ENCODE peak calls at places on chromosomes 5 and 9, in four cellular contexts. M, E, Z and H are unnamed samples.

GRCh38 chr5:143200781-143201398 is 202.6 kb downstream of the NR3C1 start:
- DNase-seq in M (no peak), E (no peak), Z (peak), H (peak)

GRCh38 chr5:169691473-169691872 is 54.4 kb downstream of the DOCK2 start:
- DNase-seq in M (no peak), E (no peak), Z (no peak), H (no peak)

GRCh38 chr5:45162974-45163373 is 354.2 kb downstream of the MRPS30 start:
- DNase-seq in M (no peak), E (no peak), Z (no peak), H (no peak)

GRCh38 chr5:141878186-141878770 is at the start of gene PCDH1:
- DNase-seq in M (no peak), E (peak), Z (peak), H (no peak)

GRCh38 chr9:126505697-126506346 is 107.9 kb upstream of the LMX1B start:
- DNase-seq in M (no peak), E (no peak), Z (no peak), H (no peak)

GRCh38 chr5:21802869-21803490 is 1050.2 kb downstream of the CDH12 start:
- DNase-seq in M (peak), E (no peak), Z (peak), H (no peak)

GRCh38 chr5:179241764-179242370 is 103.4 kb downstream of the ADAMTS2 start:
- DNase-seq in M (no peak), E (peak), Z (no peak), H (peak)

GRCh38 chr5:126499742-126500396 is 76.7 kb downstream of the GRAMD2B start:
- DNase-seq in M (peak), E (no peak), Z (peak), H (no peak)

GRCh38 chr5:38420246-38420645 is 136.2 kb downstream of the LIFR start:
- DNase-seq in M (no peak), E (no peak), Z (peak), H (no peak)

GRCh38 chr9:98941946-98942523 is 1.7 kb upstream of the COL15A1 start:
- DNase-seq in M (no peak), E (no peak), Z (no peak), H (no peak)

GRCh38 chr9:98942906-98943681 is 613 bp upstream of the COL15A1 start:
- DNase-seq in M (no peak), E (no peak), Z (no peak), H (no peak)

GRCh38 chr9:98943682-98944129 is at the start of gene COL15A1:
- DNase-seq in M (no peak), E (peak), Z (no peak), H (peak)

GRCh38 chr9:98940278-98940677 is 3.4 kb upstream of the COL15A1 start:
- DNase-seq in M (no peak), E (no peak), Z (no peak), H (no peak)

GRCh38 chr9:98944130-98945074 is 695 bp downstream of the COL15A1 start:
- DNase-seq in M (no peak), E (peak), Z (no peak), H (peak)
- H3K4me3 ChIP-seq in M (no peak), E (peak), Z (peak), H (peak)

DNA sequence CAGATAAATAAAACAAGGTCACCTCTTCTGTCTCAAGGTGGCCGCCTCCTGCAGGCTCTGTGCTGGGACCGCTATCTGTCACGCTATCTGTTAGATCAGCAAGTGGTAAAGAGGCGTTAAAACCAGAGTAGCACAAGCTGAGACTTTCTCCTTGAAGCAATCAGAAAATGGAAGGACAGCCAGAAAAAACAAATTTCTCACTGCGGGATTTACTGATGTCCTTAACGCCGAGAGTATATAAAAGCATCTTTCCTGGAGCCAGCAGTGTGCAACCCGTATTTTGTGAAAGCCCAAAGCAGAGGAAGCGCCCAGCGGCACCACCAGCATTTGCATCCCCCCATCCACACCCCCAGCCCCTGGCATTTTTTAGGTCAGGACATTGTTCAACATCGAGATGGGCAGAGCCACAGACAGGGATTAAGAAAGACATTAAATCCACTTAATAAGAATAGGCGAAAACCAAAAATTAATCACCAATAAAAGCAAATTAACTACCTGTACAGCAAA is 48.6 kb downstream of the DUSP1 start:
- DNase-seq in M (no peak), E (peak), Z (no peak), H (no peak)
- TF ChIP-seq CTCF in M (no peak), E (no peak), Z (no peak), H (no peak)

GRCh38 chr5:100664140-100664539 is 129.0 kb downstream of the FAM174A start:
- DNase-seq in M (no peak), E (no peak), Z (no peak), H (no peak)

GRCh38 chr5:100667021-100667671 is 132.0 kb downstream of the FAM174A start:
- DNase-seq in M (peak), E (no peak), Z (peak), H (no peak)

DNA sequence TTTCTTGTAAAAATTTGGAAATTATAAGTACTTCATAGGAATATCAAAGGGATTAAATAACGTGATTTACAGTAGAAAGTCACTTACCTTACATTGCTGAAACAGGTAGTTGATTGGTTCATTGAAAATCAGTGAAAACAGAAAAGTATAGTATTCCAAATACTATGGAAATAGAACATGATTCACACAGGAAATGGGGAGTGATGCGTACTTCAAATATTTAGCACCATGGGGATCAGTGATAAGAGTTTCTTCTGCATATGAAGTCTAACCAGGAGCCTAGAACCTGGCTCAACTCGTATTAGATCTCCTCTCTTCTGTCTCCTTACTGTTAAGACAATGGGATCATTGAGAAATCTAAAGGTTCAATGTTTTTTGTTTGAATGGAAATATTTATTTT is 133.3 kb downstream of the FAM174A start:
- DNase-seq in M (no peak), E (no peak), Z (peak), H (no peak)
- H3K4me3 ChIP-seq in M (no peak), E (no peak), Z (no peak), H (no peak)

DNA sequence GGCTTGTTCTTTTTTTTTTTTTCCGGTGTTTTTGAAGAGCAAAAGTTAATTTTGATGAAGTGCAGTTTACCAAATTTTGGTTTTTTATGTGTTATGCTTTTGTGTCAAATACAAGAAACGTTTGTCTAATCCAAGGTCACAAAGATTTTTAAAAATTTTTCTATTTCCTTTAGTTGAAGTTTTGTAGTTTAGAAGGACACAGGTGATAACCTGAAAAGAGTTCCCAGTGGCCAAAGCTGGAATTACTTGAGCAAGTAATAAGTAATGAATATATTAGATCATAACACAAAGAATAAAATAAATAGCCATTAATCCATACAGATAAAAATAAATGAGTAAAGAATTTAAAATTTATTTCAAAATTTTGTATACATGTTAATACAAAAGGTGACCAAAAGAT is 71.5 kb downstream of the FCHO2 start:
- DNase-seq in M (no peak), E (no peak), Z (peak), H (no peak)
- TF ChIP-seq CTCF in M (peak), E (no peak), Z (no peak), H (no peak)

GRCh38 chr9:72529531-72529930 is 8.1 kb downstream of the TMC1 start:
- DNase-seq in M (no peak), E (no peak), Z (no peak), H (no peak)

GRCh38 chr9:72533322-72533721 is 11.9 kb downstream of the TMC1 start:
- DNase-seq in M (no peak), E (no peak), Z (peak), H (no peak)

GRCh38 chr9:72526901-72527800 is 5.7 kb downstream of the TMC1 start:
- DNase-seq in M (peak), E (peak), Z (peak), H (peak)

GRCh38 chr9:72524820-72525539 is 3.6 kb downstream of the TMC1 start:
- DNase-seq in M (peak), E (no peak), Z (peak), H (peak)

GRCh38 chr9:72527801-72528195 is 6.4 kb downstream of the TMC1 start:
- DNase-seq in M (no peak), E (no peak), Z (peak), H (no peak)
- H3K4me3 ChIP-seq in M (peak), E (no peak), Z (peak), H (no peak)

GRCh38 chr5:148830220-148830619 is 3.8 kb downstream of the ADRB2 start:
- DNase-seq in M (no peak), E (no peak), Z (no peak), H (no peak)

GRCh38 chr5:148829734-148830133 is 3.3 kb downstream of the ADRB2 start:
- DNase-seq in M (no peak), E (no peak), Z (no peak), H (no peak)

GRCh38 chr5:148827723-148828122 is 1.3 kb downstream of the ADRB2 start:
- DNase-seq in M (no peak), E (no peak), Z (no peak), H (no peak)

GRCh38 chr5:148829248-148829594 is 2.8 kb downstream of the ADRB2 start:
- DNase-seq in M (no peak), E (no peak), Z (no peak), H (no peak)

DNA sequence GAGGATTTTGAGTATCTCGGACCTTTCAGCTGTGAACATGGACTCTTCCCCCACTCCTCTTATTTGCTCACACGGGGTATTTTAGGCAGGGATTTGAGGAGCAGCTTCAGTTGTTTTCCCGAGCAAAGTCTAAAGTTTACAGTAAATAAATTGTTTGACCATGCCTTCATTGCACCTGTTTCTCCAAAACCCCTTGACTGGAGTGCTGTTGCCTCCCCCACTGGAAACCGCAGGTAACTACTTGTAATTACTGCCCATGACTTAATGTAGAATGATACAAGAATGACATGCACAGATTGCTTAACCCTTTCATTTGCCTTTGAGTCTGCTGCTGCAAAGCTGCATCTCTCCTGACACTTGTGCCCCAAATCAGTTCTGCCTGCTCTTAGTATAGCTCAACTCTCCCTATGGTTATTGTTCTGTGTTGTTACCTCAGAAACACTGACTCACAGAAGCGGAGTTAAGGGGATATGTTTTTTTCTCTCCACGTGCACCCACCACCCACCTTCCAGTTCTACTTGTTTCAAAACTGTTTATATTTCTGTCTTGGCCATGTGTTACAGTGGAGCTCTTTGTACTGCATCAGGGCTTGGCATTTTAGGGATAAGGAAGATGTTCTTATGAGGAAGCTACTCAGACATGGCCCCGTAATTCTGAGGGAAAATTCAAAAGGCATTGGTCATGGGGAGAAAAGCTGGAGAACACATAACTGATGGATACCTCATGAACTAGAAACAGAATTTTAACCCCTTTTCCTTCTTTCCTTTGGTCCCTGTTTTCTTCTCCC is 2.2 kb downstream of the ADRB2 start:
- DNase-seq in M (no peak), E (no peak), Z (no peak), H (no peak)
- TF ChIP-seq CTCF in M (peak), E (no peak), Z (no peak), H (no peak)

DNA sequence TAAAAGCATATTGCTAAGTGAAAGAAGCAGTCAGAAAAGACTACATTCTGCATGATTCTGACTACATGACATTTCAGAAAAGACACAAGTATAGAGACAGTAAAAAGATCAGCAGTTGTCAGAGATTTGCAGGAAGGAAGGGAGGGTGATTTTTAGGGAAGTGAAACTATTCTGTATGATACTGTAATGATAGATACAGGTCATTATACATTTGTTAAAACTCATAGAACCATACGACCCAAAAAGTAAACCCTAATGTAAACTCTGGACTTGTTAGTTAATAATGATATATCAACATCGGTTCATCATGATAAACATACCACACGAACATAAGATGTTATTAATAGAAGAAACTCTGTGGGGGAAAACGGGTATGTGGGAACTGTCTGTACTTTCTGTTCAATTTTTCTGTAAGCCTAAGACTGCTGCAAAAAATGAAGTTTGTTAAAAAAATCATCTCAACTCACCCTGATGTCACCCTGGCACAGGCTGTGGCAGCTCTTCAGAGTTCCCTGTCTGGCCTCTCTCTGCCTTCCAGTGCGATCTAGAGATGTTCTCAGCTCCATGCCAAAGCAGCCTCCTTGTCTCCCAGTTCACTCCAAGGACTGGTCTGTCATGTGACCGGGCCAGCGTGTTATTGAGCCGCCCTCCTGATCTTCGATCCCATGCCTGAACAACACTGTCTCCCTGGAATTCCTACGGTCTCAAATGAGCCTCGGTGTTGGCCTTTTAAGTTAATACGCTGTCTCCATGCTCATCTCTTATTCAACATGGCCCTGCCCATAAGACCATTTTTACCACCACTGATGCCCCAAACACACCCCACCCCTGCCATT is 35.4 kb downstream of the PRLR start:
- DNase-seq in M (peak), E (no peak), Z (no peak), H (no peak)
- H3K4me3 ChIP-seq in M (no peak), E (no peak), Z (no peak), H (no peak)

GRCh38 chr5:82597437-82597836 is 319.3 kb upstream of the RPS23 start:
- DNase-seq in M (no peak), E (no peak), Z (no peak), H (no peak)
- TF ChIP-seq CTCF in M (peak), E (no peak), Z (peak), H (no peak)

GRCh38 chr9:111037744-111038335 is 430 bp downstream of the LPAR1 start:
- DNase-seq in M (peak), E (peak), Z (peak), H (no peak)

GRCh38 chr9:111034146-111034545 is 4.1 kb downstream of the LPAR1 start:
- DNase-seq in M (no peak), E (no peak), Z (no peak), H (no peak)

GRCh38 chr9:111034573-111035539 is 3.4 kb downstream of the LPAR1 start:
- DNase-seq in M (no peak), E (no peak), Z (no peak), H (no peak)

GRCh38 chr9:111036946-111037743 is 1.1 kb downstream of the LPAR1 start:
- DNase-seq in M (peak), E (no peak), Z (peak), H (no peak)

DNA sequence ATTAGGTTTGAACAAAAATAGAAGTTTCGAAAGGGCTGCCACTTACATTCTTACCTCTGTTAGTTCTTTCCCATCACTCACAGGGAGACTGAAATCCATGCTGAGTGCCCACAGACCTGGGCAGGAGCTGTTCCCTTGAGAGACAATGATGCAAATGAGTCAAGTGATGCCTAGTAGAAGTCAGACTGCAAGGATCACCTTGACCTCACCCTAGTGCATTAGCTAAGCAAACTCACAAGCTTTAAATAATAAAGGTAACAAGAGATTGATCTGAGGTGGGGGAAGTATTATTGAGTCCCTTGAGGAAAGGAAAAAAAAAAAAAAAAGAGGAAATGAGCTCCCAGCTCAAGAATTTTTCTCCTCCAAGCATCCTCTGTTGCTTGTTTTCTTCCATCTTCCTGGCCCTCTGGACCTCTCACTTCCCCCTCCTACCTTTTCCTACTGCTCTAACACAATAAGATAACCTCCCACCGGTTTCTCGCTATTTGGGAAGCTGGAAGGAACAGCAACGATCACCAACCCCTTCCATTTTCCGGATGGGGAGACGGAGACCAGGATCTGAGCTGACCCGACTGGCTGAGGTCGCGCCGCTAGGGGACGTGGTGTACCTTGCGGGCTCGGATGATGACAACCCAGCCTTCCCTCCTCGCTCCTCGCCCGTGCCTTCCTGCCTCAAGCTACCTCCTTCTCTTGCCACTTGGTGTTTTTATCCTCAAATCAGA is 2.0 kb downstream of the LPAR1 start:
- DNase-seq in M (peak), E (peak), Z (peak), H (peak)
- H3K4me3 ChIP-seq in M (peak), E (no peak), Z (peak), H (peak)